ENCODE peak calls at places on chromosomes 6 and 20, in nine cellular contexts. F is tibial nerve; Z is cardiac muscle cell; P is SK-N-SH; O is colonic mucosa; W is CD8-positive, alpha-beta memory T cell; I is ascending aorta; U is right lobe of liver; T is heart left ventricle. X is an unnamed sample.

GRCh38 chr6:64547594-64548268 is 912.1 kb downstream of the PHF3 start:
- DNase-seq in F (no peak), Z (no peak), P (no peak), O (no peak), W (no peak), I (no peak), U (no peak), T (no peak), X (no peak)

GRCh38 chr6:41063884-41064285 is 8.3 kb downstream of the OARD1 start:
- DNase-seq in F (no peak), Z (no peak), P (no peak), O (no peak), W (no peak), I (no peak), U (no peak), T (no peak), X (no peak)

GRCh38 chr20:36521526-36521925 is 19.8 kb upstream of the MYL9 start:
- DNase-seq in F (no peak), Z (no peak), P (no peak), O (no peak), W (no peak), I (no peak), U (no peak), T (no peak), X (no peak)

GRCh38 chr6:27786048-27786447 is 126.1 kb downstream of the OR2B2 start:
- DNase-seq in F (no peak), Z (no peak), P (no peak), O (no peak), W (no peak), I (no peak), U (no peak), T (no peak), X (no peak)

GRCh38 chr6:44126320-44127149 is 717 bp downstream of the MRPL14 start:
- DNase-seq in F (peak; percentile 25), Z (peak; percentile 77), P (peak; percentile 30), O (peak; percentile 55), W (peak; percentile 47), I (no peak), U (peak; percentile 59), T (peak; percentile 48), X (peak; percentile 87)

GRCh38 chr6:5850848-5851255 is 155.9 kb downstream of the NRN1 start:
- DNase-seq in F (no peak), Z (no peak), P (no peak), O (peak; percentile 27), W (no peak), I (no peak), U (no peak), T (no peak), X (peak; percentile 89)

GRCh38 chr20:22770240-22770800 is 185.9 kb upstream of the FOXA2 start:
- DNase-seq in F (no peak), Z (no peak), P (no peak), O (no peak), W (no peak), I (no peak), U (no peak), T (no peak), X (no peak)

GRCh38 chr6:52050051-52050405 is 37.4 kb downstream of the PKHD1 start:
- DNase-seq in F (no peak), Z (no peak), P (no peak), O (no peak), W (no peak), I (no peak), U (no peak), T (no peak), X (no peak)

GRCh38 chr20:43870484-43870883 is 44.2 kb upstream of the TOX2 start:
- DNase-seq in F (no peak), Z (no peak), P (no peak), O (no peak), W (no peak), I (no peak), U (no peak), T (no peak), X (no peak)

GRCh38 chr6:166825553-166826145 is 130.7 kb downstream of the RNASET2 start:
- DNase-seq in F (no peak), Z (no peak), P (no peak), O (no peak), W (no peak), I (no peak), U (no peak), T (no peak), X (no peak)

GRCh38 chr6:33721529-33721928 is 10.0 kb upstream of the UQCC2 start:
- DNase-seq in F (no peak), Z (no peak), P (no peak), O (no peak), W (no peak), I (no peak), U (no peak), T (no peak), X (no peak)

GRCh38 chr6:33708516-33709204 is 2.8 kb downstream of the UQCC2 start:
- DNase-seq in F (no peak), Z (no peak), P (no peak), O (no peak), W (no peak), I (no peak), U (no peak), T (no peak), X (no peak)

GRCh38 chr6:13275435-13275989 is 52.8 kb downstream of the TBC1D7 start:
- DNase-seq in F (no peak), Z (no peak), P (no peak), O (no peak), W (no peak), I (no peak), U (no peak), T (no peak), X (no peak)

GRCh38 chr6:164554700-164555479 is 754.5 kb downstream of the C6orf118 start:
- DNase-seq in F (no peak), Z (no peak), P (peak; percentile 12), O (no peak), W (no peak), I (no peak), U (no peak), T (peak; percentile 20), X (no peak)

GRCh38 chr6:134217110-134217509 is 100.8 kb downstream of the SGK1 start:
- DNase-seq in F (no peak), Z (no peak), P (no peak), O (no peak), W (no peak), I (no peak), U (no peak), T (no peak), X (no peak)

GRCh38 chr6:13307508-13307995 is 20.8 kb downstream of the TBC1D7 start:
- DNase-seq in F (no peak), Z (no peak), P (no peak), O (no peak), W (no peak), I (no peak), U (peak; percentile 46), T (no peak), X (no peak)

GRCh38 chr6:15335385-15335784 is 89.5 kb downstream of the JARID2 start:
- DNase-seq in F (no peak), Z (no peak), P (no peak), O (no peak), W (no peak), I (no peak), U (no peak), T (no peak), X (no peak)

GRCh38 chr6:169155481-169155880 is 98.2 kb downstream of the THBS2 start:
- DNase-seq in F (no peak), Z (no peak), P (no peak), O (no peak), W (no peak), I (no peak), U (no peak), T (no peak), X (no peak)

GRCh38 chr20:63330940-63331339 is 30.2 kb downstream of the CHRNA4 start:
- DNase-seq in F (no peak), Z (no peak), P (no peak), O (no peak), W (no peak), I (no peak), U (no peak), T (no peak), X (peak; percentile 88)

GRCh38 chr20:61728326-61728725 is 337.4 kb downstream of the TAF4 start:
- DNase-seq in F (no peak), Z (no peak), P (no peak), O (no peak), W (no peak), I (no peak), U (no peak), T (no peak), X (no peak)

GRCh38 chr20:57388953-57389694 is 2.1 kb upstream of the RBM38 start:
- DNase-seq in F (peak; percentile 51), Z (peak; percentile 81), P (no peak), O (peak; percentile 85), W (no peak), I (peak; percentile 49), U (peak; percentile 89), T (peak; percentile 84), X (peak; percentile 95)
- H3K4me3 ChIP-seq in F (peak overlapping the region; percentile 15), Z (no peak overlapping the region), P (no peak overlapping the region), O (peak overlapping the region; percentile 15), W (peak overlapping the region; percentile 69), I (peak overlapping the region; percentile 46), U (peak overlapping the region; percentile 32), T (peak overlapping the region; percentile 60), X (peak overlapping the region; percentile 47)

GRCh38 chr6:161161889-161162624 is 111.8 kb downstream of the AGPAT4 start:
- DNase-seq in F (no peak), Z (no peak), P (no peak), O (no peak), W (no peak), I (no peak), U (peak; percentile 68), T (no peak), X (no peak)
- H3K36me3 ChIP-seq in F (no peaks in the 10 kb centered on the region), Z (peaks cover 9% of the 10 kb centered on the region), P (peaks cover 3% of the 10 kb centered on the region), O (no peaks in the 10 kb centered on the region), W (no peaks in the 10 kb centered on the region), I (peaks cover 15% of the 10 kb centered on the region), U (no peaks in the 10 kb centered on the region), T (peaks cover 14% of the 10 kb centered on the region), X (peaks cover 7% of the 10 kb centered on the region)

GRCh38 chr6:30363459-30363858 is 18.5 kb downstream of the RPP21 start:
- DNase-seq in F (no peak), Z (no peak), P (no peak), O (no peak), W (no peak), I (no peak), U (no peak), T (no peak), X (no peak)
- H3K27me3 ChIP-seq in F (peaks cover 72% of the 10 kb centered on the region), Z (peaks cover 53% of the 10 kb centered on the region), P (peaks cover 78% of the 10 kb centered on the region), O (peaks cover 13% of the 10 kb centered on the region), W (peaks cover 42% of the 10 kb centered on the region), I (no peaks in the 10 kb centered on the region), U (no peaks in the 10 kb centered on the region), T (peaks cover 43% of the 10 kb centered on the region), X (peaks cover 22% of the 10 kb centered on the region)

GRCh38 chr20:17586250-17586649 is 16.4 kb downstream of the DSTN start:
- DNase-seq in F (no peak), Z (no peak), P (no peak), O (no peak), W (no peak), I (no peak), U (no peak), T (no peak), X (no peak)
- H3K4me3 ChIP-seq in F (no peak overlapping the region), Z (no peak overlapping the region), P (no peak overlapping the region), O (no peak overlapping the region), W (no peak overlapping the region), I (peak overlapping the region; percentile 55), U (no peak overlapping the region), T (no peak overlapping the region), X (no peak overlapping the region)

GRCh38 chr20:51125095-51125494 is 102.2 kb upstream of the KCNG1 start:
- DNase-seq in F (no peak), Z (no peak), P (no peak), O (no peak), W (no peak), I (no peak), U (no peak), T (no peak), X (no peak)
- H3K36me3 ChIP-seq in F (no peaks in the 10 kb centered on the region), Z (no peaks in the 10 kb centered on the region), P (no peaks in the 10 kb centered on the region), O (no peaks in the 10 kb centered on the region), W (no peaks in the 10 kb centered on the region), I (no peaks in the 10 kb centered on the region), U (no peaks in the 10 kb centered on the region), T (no peaks in the 10 kb centered on the region), X (no peaks in the 10 kb centered on the region)

X was measured in H7.